ENCODE peak calls at places on chromosomes 4 and X, in nine cellular contexts. One of them, this sample, is unnamed.

GRCh38 chr4:8744083-8744805 is 127.4 kb downstream of the HMX1 start:
- DNase-seq in stimulated activated CD4-positive, alpha-beta T cell treated with anti-CD3 and anti-CD28 coated beads, Interleukin-1b, Interleukin-23, amount 100 ng/mL, for 1 hour: no peak
- DNase-seq in aorta: peak; percentile 59
- DNase-seq in mesothelial cell of epicardium: peak; percentile 36
- DNase-seq in PC-3: no peak
- DNase-seq in M059J: no peak
- DNase-seq in HT-29: no peak
- DNase-seq in GM04504: no peak
- DNase-seq in body of pancreas: no peak
- DNase-seq in this sample: no peak

GRCh38 chr4:156751486-156751885 is 220.1 kb downstream of the PDGFC start:
- DNase-seq in stimulated activated CD4-positive, alpha-beta T cell treated with anti-CD3 and anti-CD28 coated beads, Interleukin-1b, Interleukin-23, amount 100 ng/mL, for 1 hour: no peak
- DNase-seq in aorta: no peak
- DNase-seq in mesothelial cell of epicardium: no peak
- DNase-seq in PC-3: peak; percentile 62
- DNase-seq in M059J: peak; percentile 89
- DNase-seq in HT-29: no peak
- DNase-seq in GM04504: peak; percentile 74
- DNase-seq in body of pancreas: no peak
- DNase-seq in this sample: no peak

GRCh38 chr4:7649741-7650531 is 215.2 kb upstream of the PSAPL1 start:
- DNase-seq in stimulated activated CD4-positive, alpha-beta T cell treated with anti-CD3 and anti-CD28 coated beads, Interleukin-1b, Interleukin-23, amount 100 ng/mL, for 1 hour: no peak
- DNase-seq in aorta: peak; percentile 66
- DNase-seq in mesothelial cell of epicardium: no peak
- DNase-seq in PC-3: peak; percentile 84
- DNase-seq in M059J: peak; percentile 98
- DNase-seq in HT-29: no peak
- DNase-seq in GM04504: peak; percentile 83
- DNase-seq in body of pancreas: no peak
- DNase-seq in this sample: peak; percentile 77

GRCh38 chr4:13570916-13571315 is 26.6 kb upstream of the NKX3-2 start:
- DNase-seq in stimulated activated CD4-positive, alpha-beta T cell treated with anti-CD3 and anti-CD28 coated beads, Interleukin-1b, Interleukin-23, amount 100 ng/mL, for 1 hour: no peak
- DNase-seq in aorta: no peak
- DNase-seq in mesothelial cell of epicardium: no peak
- DNase-seq in PC-3: no peak
- DNase-seq in M059J: no peak
- DNase-seq in HT-29: no peak
- DNase-seq in GM04504: no peak
- DNase-seq in body of pancreas: no peak
- DNase-seq in this sample: no peak

GRCh38 chrX:48573690-48574269 is 504 bp upstream of the RBM3 start:
- DNase-seq in stimulated activated CD4-positive, alpha-beta T cell treated with anti-CD3 and anti-CD28 coated beads, Interleukin-1b, Interleukin-23, amount 100 ng/mL, for 1 hour: no peak
- DNase-seq in aorta: peak; percentile 81
- DNase-seq in mesothelial cell of epicardium: no peak
- DNase-seq in PC-3: no peak
- DNase-seq in M059J: no peak
- DNase-seq in HT-29: no peak
- DNase-seq in GM04504: no peak
- DNase-seq in body of pancreas: peak; percentile 31
- DNase-seq in this sample: no peak

GRCh38 chr4:180823116-180823515 is 1420.1 kb upstream of the TENM3 start:
- DNase-seq in stimulated activated CD4-positive, alpha-beta T cell treated with anti-CD3 and anti-CD28 coated beads, Interleukin-1b, Interleukin-23, amount 100 ng/mL, for 1 hour: no peak
- DNase-seq in aorta: no peak
- DNase-seq in mesothelial cell of epicardium: no peak
- DNase-seq in PC-3: no peak
- DNase-seq in M059J: peak; percentile 46
- DNase-seq in HT-29: no peak
- DNase-seq in GM04504: no peak
- DNase-seq in body of pancreas: no peak
- DNase-seq in this sample: no peak

GRCh38 chr4:164956766-164957643 is 20.5 kb downstream of the TRIM61 start:
- DNase-seq in stimulated activated CD4-positive, alpha-beta T cell treated with anti-CD3 and anti-CD28 coated beads, Interleukin-1b, Interleukin-23, amount 100 ng/mL, for 1 hour: peak; percentile 36
- DNase-seq in aorta: peak; percentile 89
- DNase-seq in mesothelial cell of epicardium: peak; percentile 81
- DNase-seq in PC-3: peak; percentile 55
- DNase-seq in M059J: peak; percentile 88
- DNase-seq in HT-29: no peak
- DNase-seq in GM04504: no peak
- DNase-seq in body of pancreas: peak; percentile 90
- DNase-seq in this sample: no peak

GRCh38 chr4:80875642-80876041 is 154.9 kb upstream of the BMP3 start:
- DNase-seq in stimulated activated CD4-positive, alpha-beta T cell treated with anti-CD3 and anti-CD28 coated beads, Interleukin-1b, Interleukin-23, amount 100 ng/mL, for 1 hour: no peak
- DNase-seq in aorta: no peak
- DNase-seq in mesothelial cell of epicardium: no peak
- DNase-seq in PC-3: no peak
- DNase-seq in M059J: no peak
- DNase-seq in HT-29: no peak
- DNase-seq in GM04504: no peak
- DNase-seq in body of pancreas: no peak
- DNase-seq in this sample: no peak

GRCh38 chrX:63686878-63687714 is 97.9 kb downstream of the ARHGEF9 start:
- DNase-seq in stimulated activated CD4-positive, alpha-beta T cell treated with anti-CD3 and anti-CD28 coated beads, Interleukin-1b, Interleukin-23, amount 100 ng/mL, for 1 hour: no peak
- DNase-seq in aorta: no peak
- DNase-seq in mesothelial cell of epicardium: no peak
- DNase-seq in PC-3: peak; percentile 68
- DNase-seq in M059J: peak; percentile 63
- DNase-seq in HT-29: peak; percentile 70
- DNase-seq in GM04504: peak; percentile 47
- DNase-seq in body of pancreas: peak; percentile 7
- DNase-seq in this sample: no peak

GRCh38 chr4:139009702-139010101 is 5.9 kb upstream of the NOCT start:
- DNase-seq in stimulated activated CD4-positive, alpha-beta T cell treated with anti-CD3 and anti-CD28 coated beads, Interleukin-1b, Interleukin-23, amount 100 ng/mL, for 1 hour: no peak
- DNase-seq in aorta: no peak
- DNase-seq in mesothelial cell of epicardium: no peak
- DNase-seq in PC-3: no peak
- DNase-seq in M059J: no peak
- DNase-seq in HT-29: no peak
- DNase-seq in GM04504: no peak
- DNase-seq in body of pancreas: no peak
- DNase-seq in this sample: no peak

GRCh38 chr4:67273676-67274075 is 271.6 kb downstream of the CENPC start:
- DNase-seq in stimulated activated CD4-positive, alpha-beta T cell treated with anti-CD3 and anti-CD28 coated beads, Interleukin-1b, Interleukin-23, amount 100 ng/mL, for 1 hour: no peak
- DNase-seq in aorta: no peak
- DNase-seq in mesothelial cell of epicardium: no peak
- DNase-seq in PC-3: peak; percentile 55
- DNase-seq in M059J: no peak
- DNase-seq in HT-29: peak; percentile 42
- DNase-seq in GM04504: no peak
- DNase-seq in body of pancreas: no peak
- DNase-seq in this sample: no peak

GRCh38 chrX:43813898-43814297 is 68.4 kb downstream of the MAOB start:
- DNase-seq in stimulated activated CD4-positive, alpha-beta T cell treated with anti-CD3 and anti-CD28 coated beads, Interleukin-1b, Interleukin-23, amount 100 ng/mL, for 1 hour: no peak
- DNase-seq in aorta: no peak
- DNase-seq in mesothelial cell of epicardium: no peak
- DNase-seq in PC-3: peak; percentile 56
- DNase-seq in M059J: peak; percentile 54
- DNase-seq in HT-29: peak; percentile 35
- DNase-seq in GM04504: no peak
- DNase-seq in body of pancreas: no peak
- DNase-seq in this sample: no peak

GRCh38 chr4:151745727-151746231 is 15.0 kb downstream of the GATB start:
- DNase-seq in stimulated activated CD4-positive, alpha-beta T cell treated with anti-CD3 and anti-CD28 coated beads, Interleukin-1b, Interleukin-23, amount 100 ng/mL, for 1 hour: no peak
- DNase-seq in aorta: no peak
- DNase-seq in mesothelial cell of epicardium: no peak
- DNase-seq in PC-3: peak; percentile 62
- DNase-seq in M059J: no peak
- DNase-seq in HT-29: no peak
- DNase-seq in GM04504: no peak
- DNase-seq in body of pancreas: no peak
- DNase-seq in this sample: no peak

GRCh38 chrX:48969471-48969870 is 2.2 kb downstream of the KCND1 start:
- DNase-seq in stimulated activated CD4-positive, alpha-beta T cell treated with anti-CD3 and anti-CD28 coated beads, Interleukin-1b, Interleukin-23, amount 100 ng/mL, for 1 hour: no peak
- DNase-seq in aorta: no peak
- DNase-seq in mesothelial cell of epicardium: no peak
- DNase-seq in PC-3: no peak
- DNase-seq in M059J: no peak
- DNase-seq in HT-29: no peak
- DNase-seq in GM04504: no peak
- DNase-seq in body of pancreas: no peak
- DNase-seq in this sample: no peak

GRCh38 chrX:132751043-132751690 is 207.3 kb downstream of the HS6ST2 start:
- DNase-seq in stimulated activated CD4-positive, alpha-beta T cell treated with anti-CD3 and anti-CD28 coated beads, Interleukin-1b, Interleukin-23, amount 100 ng/mL, for 1 hour: no peak
- DNase-seq in aorta: no peak
- DNase-seq in mesothelial cell of epicardium: no peak
- DNase-seq in PC-3: no peak
- DNase-seq in M059J: no peak
- DNase-seq in HT-29: no peak
- DNase-seq in GM04504: no peak
- DNase-seq in body of pancreas: no peak
- DNase-seq in this sample: no peak

GRCh38 chr4:16461362-16461761 is 235.1 kb upstream of the TAPT1 start:
- DNase-seq in stimulated activated CD4-positive, alpha-beta T cell treated with anti-CD3 and anti-CD28 coated beads, Interleukin-1b, Interleukin-23, amount 100 ng/mL, for 1 hour: no peak
- DNase-seq in aorta: no peak
- DNase-seq in mesothelial cell of epicardium: no peak
- DNase-seq in PC-3: peak; percentile 60
- DNase-seq in M059J: peak; percentile 75
- DNase-seq in HT-29: no peak
- DNase-seq in GM04504: no peak
- DNase-seq in body of pancreas: no peak
- DNase-seq in this sample: no peak

GRCh38 chr4:40617903-40618302 is 11.8 kb downstream of the RBM47 start:
- DNase-seq in stimulated activated CD4-positive, alpha-beta T cell treated with anti-CD3 and anti-CD28 coated beads, Interleukin-1b, Interleukin-23, amount 100 ng/mL, for 1 hour: no peak
- DNase-seq in aorta: no peak
- DNase-seq in mesothelial cell of epicardium: no peak
- DNase-seq in PC-3: no peak
- DNase-seq in M059J: no peak
- DNase-seq in HT-29: no peak
- DNase-seq in GM04504: no peak
- DNase-seq in body of pancreas: no peak
- DNase-seq in this sample: no peak

GRCh38 chr4:123096038-123096437 is 173.6 kb upstream of the NUDT6 start:
- DNase-seq in stimulated activated CD4-positive, alpha-beta T cell treated with anti-CD3 and anti-CD28 coated beads, Interleukin-1b, Interleukin-23, amount 100 ng/mL, for 1 hour: no peak
- DNase-seq in aorta: no peak
- DNase-seq in mesothelial cell of epicardium: no peak
- DNase-seq in PC-3: peak; percentile 57
- DNase-seq in M059J: peak; percentile 3
- DNase-seq in HT-29: peak; percentile 42
- DNase-seq in GM04504: no peak
- DNase-seq in body of pancreas: no peak
- DNase-seq in this sample: no peak

GRCh38 chr4:89283975-89284556 is 23.5 kb downstream of the GPRIN3 start:
- DNase-seq in stimulated activated CD4-positive, alpha-beta T cell treated with anti-CD3 and anti-CD28 coated beads, Interleukin-1b, Interleukin-23, amount 100 ng/mL, for 1 hour: no peak
- DNase-seq in aorta: no peak
- DNase-seq in mesothelial cell of epicardium: no peak
- DNase-seq in PC-3: no peak
- DNase-seq in M059J: no peak
- DNase-seq in HT-29: no peak
- DNase-seq in GM04504: no peak
- DNase-seq in body of pancreas: no peak
- DNase-seq in this sample: no peak

This sample was measured in non-pigmented ciliary epithelial cell.